ENCODE peak calls at places on chromosomes 12 and 14, in five cellular contexts. L is stomach, Z is AG10803, P is RWPE1, I is bronchial epithelial cell. H is an unnamed sample.
A peak's percentile ranks its signal among the peaks of the same experiment; 100 is the strongest.

GRCh38 chr12:102824218-102824835 is 92.7 kb downstream of the PAH start:
- DNase-seq in P (peak; percentile 33), I (peak; percentile 4), L (no peak), Z (peak; percentile 27), H (no peak)

GRCh38 chr14:104387385-104388010 is 192.1 kb upstream of the C14orf180 start:
- DNase-seq in L (peak; percentile 22), Z (no peak), P (no peak), I (no peak), H (no peak)

GRCh38 chr12:17304503-17305347 is 698.8 kb upstream of the LMO3 start:
- DNase-seq in I (peak; percentile 84), P (peak; percentile 36), L (no peak), Z (peak; percentile 1), H (no peak)

GRCh38 chr14:100472094-100472455 is 115.1 kb downstream of the BEGAIN start:
- DNase-seq in I (no peak), P (no peak), Z (no peak), L (no peak), H (no peak)

GRCh38 chr12:510071-510825 is 50.5 kb downstream of the B4GALNT3 start:
- DNase-seq in P (peak; percentile 29), Z (no peak), L (peak; percentile 66), I (peak; percentile 74), H (no peak)

GRCh38 chr12:3837049-3837448 is 36.1 kb downstream of the PARP11 start:
- DNase-seq in I (no peak), Z (no peak), P (no peak), L (no peak), H (no peak)

GRCh38 chr12:38424436-38424835 is 107.9 kb downstream of the ALG10B start:
- DNase-seq in Z (no peak), I (peak; percentile 79), P (no peak), L (no peak), H (no peak)

GRCh38 chr14:74563233-74563585 is 48.8 kb downstream of the LTBP2 start:
- DNase-seq in L (no peak), Z (no peak), I (no peak), P (no peak), H (no peak)

GRCh38 chr12:67019070-67019469 is 250.1 kb upstream of the CAND1 start:
- DNase-seq in P (no peak), Z (no peak), L (no peak), I (peak; percentile 13), H (no peak)

GRCh38 chr14:77961853-77962580 is 162.1 kb downstream of the ADCK1 start:
- DNase-seq in P (no peak), L (no peak), I (peak; percentile 25), Z (no peak), H (no peak)

GRCh38 chr12:88868062-88868461 is 287.8 kb upstream of the KITLG start:
- DNase-seq in L (no peak), Z (peak; percentile 59), P (no peak), I (no peak), H (no peak)

GRCh38 chr12:63921157-63921556 is 76.7 kb downstream of the SRGAP1 start:
- DNase-seq in L (no peak), P (no peak), Z (no peak), I (no peak), H (no peak)

GRCh38 chr14:44981198-44981597 is 19.2 kb downstream of the TOGARAM1 start:
- DNase-seq in L (no peak), I (no peak), Z (no peak), P (no peak), H (no peak)

GRCh38 chr12:13913371-13913770 is 68.0 kb downstream of the GRIN2B start:
- DNase-seq in L (no peak), Z (no peak), P (no peak), I (no peak), H (no peak)

GRCh38 chr12:41264281-41264680 is 76.2 kb downstream of the PDZRN4 start:
- DNase-seq in P (peak; percentile 4), Z (no peak), I (peak; percentile 23), L (no peak), H (no peak)

GRCh38 chr14:72892879-72893635 is 844 bp downstream of the DPF3 start:
- DNase-seq in I (no peak), Z (no peak), L (no peak), P (peak; percentile 34), H (no peak)

GRCh38 chr14:32606297-32606696 is 277.2 kb downstream of the AKAP6 start:
- DNase-seq in Z (no peak), L (no peak), P (peak; percentile 33), I (peak; percentile 88), H (no peak)

GRCh38 chr14:54652188-54652889 is 85.4 kb downstream of the SAMD4A start:
- DNase-seq in I (peak; percentile 96), P (peak; percentile 95), Z (peak; percentile 100), L (peak; percentile 74), H (peak; percentile 96)

GRCh38 chr14:50364792-50365191 is 31.9 kb downstream of the CDKL1 start:
- DNase-seq in P (peak; percentile 43), I (peak; percentile 70), L (no peak), Z (no peak), H (no peak)

GRCh38 chr14:75648066-75648838 is 12.4 kb downstream of the ERG28 start:
- DNase-seq in P (peak; percentile 80), L (peak; percentile 75), I (peak; percentile 95), Z (peak; percentile 78), H (peak; percentile 64)

GRCh38 chr14:101411770-101412169 is 149.5 kb upstream of the DIO3 start:
- DNase-seq in L (no peak), P (no peak), I (no peak), Z (no peak), H (no peak)

GRCh38 chr14:65792208-65792905 is 379.8 kb downstream of the FUT8 start:
- DNase-seq in I (peak; percentile 45), Z (peak; percentile 43), P (no peak), L (no peak), H (no peak)

GRCh38 chr12:98388126-98388525 is 127.3 kb upstream of the TMPO start:
- DNase-seq in I (no peak), L (no peak), Z (no peak), P (no peak), H (no peak)

DNA sequence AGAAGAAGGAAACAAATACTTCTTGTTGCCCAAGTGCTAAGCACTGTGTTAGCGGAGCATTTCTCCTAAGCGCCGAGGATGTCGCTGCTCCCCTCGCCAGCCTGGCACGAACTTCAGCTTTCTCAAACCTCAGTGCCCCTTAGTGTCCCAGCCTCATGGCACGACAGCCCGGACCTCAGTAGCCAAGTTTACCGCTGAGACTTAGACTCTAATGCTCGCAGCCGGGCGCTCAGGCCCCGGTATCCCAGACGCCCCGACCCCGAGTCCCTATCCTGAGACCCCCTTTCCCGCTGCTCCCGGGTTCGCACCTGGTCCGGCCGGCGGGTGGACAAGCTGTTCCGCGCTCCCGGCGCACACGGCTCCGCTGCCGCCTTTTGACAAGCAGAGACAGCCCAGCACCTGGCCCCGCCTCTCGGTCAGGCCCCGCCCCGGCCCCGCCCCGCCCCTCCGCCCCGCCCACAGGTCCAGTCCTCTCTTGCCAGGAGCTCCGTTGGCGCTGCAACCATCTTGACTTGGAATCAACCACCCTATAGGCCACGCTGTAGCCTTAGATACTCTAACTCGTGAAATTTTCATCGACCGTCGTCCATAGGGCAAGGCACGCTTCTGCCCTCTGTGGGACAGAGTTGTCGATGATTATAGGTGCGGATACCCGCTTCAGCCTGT is at the start of gene VDR:
- DNase-seq in I (peak; percentile 81), Z (peak; percentile 75), P (peak; percentile 93), L (peak; percentile 83), H (no peak)
- TF ChIP-seq CTCF in I (peak; percentile 57), Z (peak; percentile 47), P (peak; percentile 27), L (no peak), H (peak; percentile 30)

GRCh38 chr14:25461780-25462179 is 411.8 kb upstream of the STXBP6 start:
- DNase-seq in I (no peak), P (no peak), L (no peak), Z (no peak), H (no peak)
- TF ChIP-seq CTCF in I (no peak), P (no peak), L (no peak), Z (no peak), H (no peak)

GRCh38 chr12:93895096-93895460 is 217.9 kb downstream of the CRADD start:
- DNase-seq in I (no peak), Z (peak; percentile 64), P (no peak), L (no peak), H (no peak)
- TF ChIP-seq CTCF in I (no peak), Z (peak; percentile 46), P (no peak), L (no peak), H (peak; percentile 24)

DNA sequence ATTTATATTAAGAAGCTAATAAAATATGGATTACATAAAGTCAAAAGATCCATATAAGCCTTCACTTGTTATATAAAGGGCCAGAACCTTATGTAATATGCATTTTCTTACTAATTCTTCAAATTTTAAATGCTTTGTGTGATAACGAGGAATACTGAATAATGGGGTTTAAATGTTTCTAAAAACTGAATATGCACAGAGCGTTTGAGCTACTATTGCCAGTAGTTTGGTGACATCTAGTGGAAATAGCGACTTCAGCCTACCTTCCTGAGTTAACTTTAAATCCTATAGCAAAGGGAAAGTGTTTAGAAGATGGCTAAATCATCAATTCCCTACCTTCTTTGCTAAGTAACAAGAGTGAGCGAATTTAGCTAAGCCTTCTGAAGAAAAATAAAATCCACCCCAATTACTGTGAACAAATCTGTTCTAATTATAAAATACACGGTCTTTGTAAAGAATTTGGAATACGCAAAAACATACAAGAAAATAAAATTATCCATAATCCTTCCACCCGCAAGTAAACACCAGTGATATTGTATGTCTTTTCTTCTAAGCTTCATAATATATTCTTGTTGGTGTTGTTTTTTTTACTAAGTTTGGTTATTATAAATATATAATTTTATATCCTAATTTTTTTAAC is 115.5 kb upstream of the G2E3 start:
- DNase-seq in I (peak; percentile 49), Z (peak; percentile 36), P (peak; percentile 20), L (no peak), H (no peak)
- TF ChIP-seq CTCF in I (peak; percentile 56), Z (peak; percentile 66), P (peak; percentile 34), L (no peak), H (peak; percentile 40)

DNA sequence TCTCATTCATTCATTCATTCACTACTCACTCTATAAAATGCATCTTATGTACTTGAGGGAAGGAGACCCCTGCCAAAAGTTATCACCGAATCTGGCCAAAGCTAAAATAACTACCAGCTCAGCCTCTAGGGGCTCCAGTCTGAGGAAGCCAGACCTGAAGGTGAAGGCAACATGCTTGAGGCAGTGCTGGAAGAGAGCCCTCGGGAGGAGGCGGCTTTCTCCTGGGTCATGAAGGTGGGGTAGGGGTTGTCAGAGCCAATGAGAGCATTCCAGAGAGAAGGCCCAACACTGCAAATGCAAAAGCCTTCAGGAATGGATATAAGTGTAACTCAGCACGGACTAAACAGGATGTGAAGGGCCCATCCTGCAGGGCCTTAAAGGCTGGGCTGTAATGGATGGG is 62.4 kb downstream of the GSC start:
- DNase-seq in P (no peak), Z (no peak), L (no peak), I (no peak), H (no peak)
- TF ChIP-seq CTCF in P (no peak), Z (no peak), L (no peak), I (no peak), H (no peak)

GRCh38 chr12:45075575-45076282 is 24.8 kb upstream of the DBX2 start:
- DNase-seq in L (no peak), Z (no peak), P (no peak), I (peak; percentile 8), H (no peak)

GRCh38 chr12:45076417-45077031 is 25.6 kb upstream of the DBX2 start:
- DNase-seq in L (no peak), P (no peak), I (no peak), Z (no peak), H (no peak)

GRCh38 chr12:45077259-45077658 is 26.4 kb upstream of the DBX2 start:
- DNase-seq in Z (no peak), P (no peak), L (no peak), I (no peak), H (no peak)
- TF ChIP-seq CTCF in Z (no peak), P (no peak), L (no peak), I (no peak), H (no peak)